ENCODE peak calls at places on chromosomes 12 and 14, in six cellular contexts. G, P, S, C, N and A are unnamed samples.

GRCh38 chr14:74127634-74128033 is 42.9 kb downstream of the LIN52 start:
- DNase-seq in G (no peak), P (no peak), S (no peak), C (no peak), N (no peak), A (no peak)

GRCh38 chr12:11202811-11203210 is 16.1 kb upstream of the TAS2R42 start:
- DNase-seq in G (no peak), P (no peak), S (no peak), C (no peak), N (no peak), A (no peak)

GRCh38 chr14:100588671-100589070 is 1.5 kb upstream of the BEGAIN start:
- DNase-seq in G (no peak), P (no peak), S (no peak), C (no peak), N (no peak), A (no peak)

GRCh38 chr12:119556830-119557229 is 36.7 kb upstream of the TMEM233 start:
- DNase-seq in G (no peak), P (no peak), S (no peak), C (no peak), N (no peak), A (no peak)

GRCh38 chr14:79028281-79028680 is 858.1 kb downstream of the NRXN3 start:
- DNase-seq in G (no peak), P (no peak), S (no peak), C (no peak), N (no peak), A (no peak)

GRCh38 chr12:112370868-112371510 is 11.2 kb downstream of the HECTD4 start:
- DNase-seq in G (no peak), P (no peak), S (no peak), C (no peak), N (no peak), A (no peak)

GRCh38 chr14:55285048-55285652 is 13.9 kb downstream of the FBXO34 start:
- DNase-seq in G (no peak), P (no peak), S (no peak), C (no peak), N (no peak), A (no peak)

GRCh38 chr14:24688030-24688658 is 54.2 kb upstream of the GZMB start:
- DNase-seq in G (no peak), P (no peak), S (no peak), C (no peak), N (no peak), A (no peak)

GRCh38 chr12:109182041-109182839 is 65.9 kb downstream of the ACACB start:
- DNase-seq in G (peak), P (no peak), S (no peak), C (no peak), N (no peak), A (peak)

GRCh38 chr14:65237023-65237814 is 134.9 kb upstream of the MAX start:
- DNase-seq in G (no peak), P (no peak), S (no peak), C (peak), N (peak), A (no peak)

GRCh38 chr12:24997970-24998582 is 49.2 kb upstream of the BCAT1 start:
- DNase-seq in G (peak), P (no peak), S (no peak), C (peak), N (no peak), A (peak)

GRCh38 chr14:59407246-59407615 is 57.9 kb downstream of the GPR135 start:
- DNase-seq in G (peak), P (no peak), S (no peak), C (peak), N (no peak), A (peak)

GRCh38 chr12:82027612-82028011 is 268.5 kb upstream of the PPFIA2 start:
- DNase-seq in G (no peak), P (no peak), S (no peak), C (no peak), N (no peak), A (no peak)

GRCh38 chr12:86193931-86194330 is 62.3 kb downstream of the MGAT4C start:
- DNase-seq in G (peak), P (no peak), S (no peak), C (peak), N (no peak), A (peak)

GRCh38 chr12:76587428-76588178 is 28.0 kb upstream of the OSBPL8 start:
- DNase-seq in G (no peak), P (no peak), S (no peak), C (peak), N (no peak), A (no peak)

GRCh38 chr12:3097186-3097804 is 20.1 kb downstream of the TSPAN9 start:
- DNase-seq in G (no peak), P (peak), S (peak), C (peak), N (peak), A (no peak)

GRCh38 chr12:126936181-126936851 is 1330.7 kb upstream of the TMEM132C start:
- DNase-seq in G (peak), P (no peak), S (peak), C (no peak), N (no peak), A (peak)

GRCh38 chr14:54135804-54136280 is 179.2 kb upstream of the BMP4 start:
- DNase-seq in G (no peak), P (no peak), S (no peak), C (no peak), N (no peak), A (no peak)

GRCh38 chr12:113867258-113867657 is 98.9 kb downstream of the RBM19 start:
- DNase-seq in G (no peak), P (no peak), S (no peak), C (peak), N (no peak), A (no peak)

GRCh38 chr12:80791863-80792262 is 75.2 kb downstream of the MYF5 start:
- DNase-seq in G (no peak), P (no peak), S (no peak), C (no peak), N (no peak), A (no peak)

GRCh38 chr14:70641548-70642312 is at the start of gene TTC9:
- DNase-seq in G (no peak), P (peak), S (no peak), C (no peak), N (no peak), A (no peak)

GRCh38 chr12:8629486-8630033 is 16.9 kb upstream of the AICDA start:
- DNase-seq in G (peak), P (no peak), S (no peak), C (no peak), N (no peak), A (no peak)

GRCh38 chr14:67514650-67515385 is 18.3 kb upstream of the PLEKHH1 start:
- DNase-seq in G (no peak), P (peak), S (peak), C (peak), N (peak), A (peak)

GRCh38 chr12:96108321-96108720 is 72.9 kb upstream of the LTA4H start:
- DNase-seq in G (no peak), P (no peak), S (peak), C (no peak), N (peak), A (peak)

GRCh38 chr12:51821423-51822260 is 26.9 kb downstream of the FIGNL2 start:
- DNase-seq in G (no peak), P (no peak), S (no peak), C (no peak), N (no peak), A (no peak)

GRCh38 chr14:95500772-95501401 is 15.6 kb downstream of the SYNE3 start:
- DNase-seq in G (no peak), P (peak), S (peak), C (peak), N (peak), A (peak)

GRCh38 chr12:4280351-4281163 is 7.0 kb downstream of the CCND2 start:
- DNase-seq in G (no peak), P (no peak), S (peak), C (no peak), N (no peak), A (no peak)

GRCh38 chr12:107522692-107523477 is 162.7 kb upstream of the PWP1 start:
- DNase-seq in G (no peak), P (no peak), S (no peak), C (no peak), N (no peak), A (no peak)

GRCh38 chr12:110001596-110001995 is 2.4 kb downstream of the ANKRD13A start:
- DNase-seq in G (peak), P (no peak), S (no peak), C (peak), N (no peak), A (peak)

GRCh38 chr12:120536064-120536791 is 2.1 kb downstream of the RNF10 start:
- DNase-seq in G (no peak), P (peak), S (no peak), C (no peak), N (no peak), A (no peak)

GRCh38 chr14:94624537-94625352 is 12.6 kb downstream of the SERPINA3 start:
- DNase-seq in G (no peak), P (no peak), S (no peak), C (no peak), N (no peak), A (no peak)

GRCh38 chr12:9781360-9781759 is 20.7 kb upstream of the CD69 start:
- DNase-seq in G (no peak), P (no peak), S (no peak), C (no peak), N (no peak), A (no peak)

GRCh38 chr12:70052931-70053497 is 190.2 kb upstream of the CNOT2 start:
- DNase-seq in G (peak), P (peak), S (peak), C (peak), N (peak), A (peak)

DNA sequence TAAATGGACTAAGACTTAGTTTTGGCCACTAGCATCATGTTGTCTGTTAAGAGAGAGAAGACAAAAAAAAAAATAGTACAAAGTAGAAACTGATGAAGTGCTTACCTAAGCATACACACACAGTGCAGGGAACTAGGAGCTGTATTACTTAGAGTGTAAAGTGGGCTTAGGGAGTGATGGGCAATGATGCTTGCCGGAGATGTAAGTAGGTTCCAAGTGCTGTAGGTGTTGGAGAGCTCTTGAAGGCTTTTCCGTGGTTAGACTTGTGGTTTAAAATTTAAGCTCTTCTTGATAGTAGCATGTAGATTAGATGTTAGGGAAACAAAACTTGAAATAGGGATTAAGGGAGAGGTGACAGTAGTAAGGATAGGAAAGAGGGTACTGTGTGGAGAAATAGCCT is 34.7 kb downstream of the MIA2 start:
- DNase-seq in G (peak), P (no peak), S (no peak), C (peak), N (no peak), A (peak)
- H3K4me3 ChIP-seq in G (peak), P (peak), S (peak), C (peak), N (peak), A (peak)

DNA sequence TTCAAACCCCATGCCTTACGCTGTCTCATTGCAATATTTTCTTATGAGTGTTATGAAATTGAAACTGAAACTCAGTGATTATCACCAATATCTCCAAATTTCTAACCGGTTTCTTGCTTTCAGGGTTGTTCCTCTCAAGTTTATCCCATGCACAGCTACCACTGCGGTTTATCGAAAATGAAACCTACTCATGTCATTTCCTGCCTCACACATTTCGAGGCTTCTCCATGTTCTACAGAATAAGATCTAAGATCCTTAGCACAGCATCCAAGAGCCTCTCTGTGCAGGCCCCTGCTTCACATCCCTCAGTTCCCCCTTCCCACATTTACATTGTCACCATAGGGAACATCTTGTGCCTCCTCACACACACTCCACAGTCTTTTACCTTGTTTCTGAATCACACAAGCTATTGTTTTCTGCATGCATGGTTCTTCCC is 45.5 kb upstream of the FAR2 start:
- DNase-seq in G (no peak), P (no peak), S (no peak), C (no peak), N (no peak), A (no peak)
- H3K4me3 ChIP-seq in G (no peak), P (no peak), S (no peak), C (no peak), N (no peak), A (no peak)

DNA sequence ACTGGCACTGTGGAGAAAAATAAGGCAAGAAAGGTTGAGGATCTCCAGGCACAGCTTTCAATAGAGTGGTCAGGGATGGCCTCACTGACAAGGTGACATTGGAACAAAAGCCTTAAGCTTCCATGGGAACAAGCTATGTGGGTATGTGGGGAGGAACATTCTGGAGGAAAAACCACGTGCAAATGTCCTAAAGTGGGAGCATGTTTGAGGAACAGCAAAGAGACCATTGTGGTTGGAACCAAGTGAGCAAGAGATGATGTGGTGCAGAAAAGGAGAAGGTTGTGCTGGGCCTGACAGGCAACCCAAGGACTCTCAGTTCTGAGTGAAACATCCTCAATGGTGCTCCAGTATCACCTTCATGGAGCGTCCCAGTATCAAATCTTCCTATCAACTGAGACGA is 184.0 kb downstream of the CAND1 start:
- DNase-seq in G (no peak), P (no peak), S (no peak), C (no peak), N (no peak), A (no peak)
- H3K4me3 ChIP-seq in G (no peak), P (no peak), S (no peak), C (no peak), N (no peak), A (no peak)

GRCh38 chr14:85529803-85530574 is at the start of gene FLRT2:
- DNase-seq in G (peak), P (peak), S (peak), C (peak), N (peak), A (peak)
- H3K4me3 ChIP-seq in G (peak), P (peak), S (peak), C (peak), N (peak), A (peak)